ENCODE peak calls at places on chromosomes 2 and 18, in six cellular contexts. Y is Kasumi-1; E is B cell; W is activated naive CD4-positive, alpha-beta T cell; S is GM06990; O is stimulated activated naive CD4-positive, alpha-beta T cell. F is an unnamed sample.

GRCh38 chr2:239727182-239727775 is 297.9 kb downstream of the NDUFA10 start:
- DNase-seq in Y (no peak), E (no peak), W (no peak), S (no peak), O (no peak), F (no peak)

GRCh38 chr2:69638630-69639029 is 4.9 kb downstream of the AAK1 start:
- DNase-seq in Y (no peak), E (no peak), W (no peak), S (no peak), O (no peak), F (no peak)

GRCh38 chr2:172896541-172897144 is 161.0 kb downstream of the RAPGEF4 start:
- DNase-seq in Y (no peak), E (no peak), W (no peak), S (no peak), O (no peak), F (no peak)

GRCh38 chr2:43345391-43345813 is 119.0 kb upstream of the ZFP36L2 start:
- DNase-seq in Y (no peak), E (no peak), W (no peak), S (no peak), O (no peak), F (no peak)

GRCh38 chr2:7983912-7984311 is 697.9 kb upstream of the ID2 start:
- DNase-seq in Y (no peak), E (no peak), W (no peak), S (no peak), O (no peak), F (no peak)

GRCh38 chr2:102895386-102895785 is 133.6 kb downstream of the TMEM182 start:
- DNase-seq in Y (peak), E (no peak), W (no peak), S (no peak), O (no peak), F (peak)

GRCh38 chr2:221477697-221478096 is 94.4 kb downstream of the EPHA4 start:
- DNase-seq in Y (no peak), E (no peak), W (no peak), S (no peak), O (no peak), F (no peak)

GRCh38 chr2:96146881-96147592 is 1.8 kb upstream of the DUSP2 start:
- DNase-seq in Y (no peak), E (no peak), W (no peak), S (no peak), O (no peak), F (no peak)

GRCh38 chr2:240362216-240362755 is 73.2 kb upstream of the GPC1 start:
- DNase-seq in Y (no peak), E (no peak), W (no peak), S (no peak), O (no peak), F (no peak)

GRCh38 chr2:41966920-41967319 is 80.9 kb upstream of the PKDCC start:
- DNase-seq in Y (no peak), E (no peak), W (no peak), S (no peak), O (no peak), F (no peak)

GRCh38 chr18:75364512-75364911 is 63.0 kb downstream of the SMIM21 start:
- DNase-seq in Y (no peak), E (no peak), W (no peak), S (no peak), O (no peak), F (no peak)

GRCh38 chr18:49041677-49042570 is 91.2 kb upstream of the SMAD7 start:
- DNase-seq in Y (peak), E (peak), W (no peak), S (no peak), O (no peak), F (no peak)

GRCh38 chr18:9237982-9238381 is 96.6 kb upstream of the TWSG1 start:
- DNase-seq in Y (peak), E (no peak), W (no peak), S (no peak), O (no peak), F (peak)

GRCh38 chr2:182668671-182669070 is 47.4 kb upstream of the DNAJC10 start:
- DNase-seq in Y (no peak), E (no peak), W (no peak), S (no peak), O (no peak), F (no peak)

GRCh38 chr18:22473366-22473765 is 55.7 kb upstream of the CTAGE1 start:
- DNase-seq in Y (no peak), E (no peak), W (no peak), S (no peak), O (no peak), F (no peak)

GRCh38 chr2:57877811-57878572 is 168.6 kb upstream of the VRK2 start:
- DNase-seq in Y (no peak), E (no peak), W (no peak), S (no peak), O (no peak), F (no peak)

GRCh38 chr18:13435596-13436333 is 217.2 kb downstream of the LDLRAD4 start:
- DNase-seq in Y (no peak), E (no peak), W (no peak), S (no peak), O (no peak), F (no peak)

GRCh38 chr2:36361396-36361795 is 5.8 kb downstream of the CRIM1 start:
- DNase-seq in Y (no peak), E (no peak), W (no peak), S (no peak), O (no peak), F (no peak)

GRCh38 chr2:85119900-85120299 is 13.3 kb upstream of the TCF7L1 start:
- DNase-seq in Y (no peak), E (no peak), W (no peak), S (no peak), O (no peak), F (no peak)

GRCh38 chr2:232927793-232928563 is 57.9 kb downstream of the SNORC start:
- DNase-seq in Y (no peak), E (peak), W (no peak), S (no peak), O (no peak), F (no peak)

GRCh38 chr2:223538920-223539440 is 63.2 kb downstream of the SCG2 start:
- DNase-seq in Y (no peak), E (no peak), W (no peak), S (no peak), O (no peak), F (no peak)

GRCh38 chr2:10228611-10229365 is 73.9 kb upstream of the HPCAL1 start:
- DNase-seq in Y (no peak), E (no peak), W (no peak), S (no peak), O (no peak), F (no peak)